ENCODE peak calls at places on chromosome X, in seven cellular contexts. One of them, this sample, is unnamed.
A peak's percentile ranks its signal among the peaks of the same experiment; 100 is the strongest.

GRCh38 chrX:124529786-124530185 is 183.4 kb downstream of the SH2D1A start:
- DNase-seq in glomerular endothelial cell: no peak
- DNase-seq in neural crest cell: no peak
- DNase-seq in substantia nigra: no peak
- DNase-seq in fibroblast of gingiva: no peak
- DNase-seq in HT1080: no peak
- DNase-seq in NCI-H1417 treated with DMSO at 0.1 percent for 48 hours: no peak
- DNase-seq in this sample: no peak

GRCh38 chrX:146907391-146908240 is 93.1 kb upstream of the CXorf51A start:
- DNase-seq in glomerular endothelial cell: no peak
- DNase-seq in neural crest cell: no peak
- DNase-seq in substantia nigra: no peak
- DNase-seq in fibroblast of gingiva: no peak
- DNase-seq in HT1080: peak; percentile 56
- DNase-seq in NCI-H1417 treated with DMSO at 0.1 percent for 48 hours: no peak
- DNase-seq in this sample: no peak

GRCh38 chrX:64536740-64537139 is 141.5 kb upstream of the MTMR8 start:
- DNase-seq in glomerular endothelial cell: no peak
- DNase-seq in neural crest cell: no peak
- DNase-seq in substantia nigra: no peak
- DNase-seq in fibroblast of gingiva: no peak
- DNase-seq in HT1080: peak; percentile 5
- DNase-seq in NCI-H1417 treated with DMSO at 0.1 percent for 48 hours: no peak
- DNase-seq in this sample: no peak

GRCh38 chrX:38225093-38225492 is 4.4 kb upstream of the SRPX start:
- DNase-seq in glomerular endothelial cell: no peak
- DNase-seq in neural crest cell: no peak
- DNase-seq in substantia nigra: no peak
- DNase-seq in fibroblast of gingiva: no peak
- DNase-seq in HT1080: peak; percentile 67
- DNase-seq in NCI-H1417 treated with DMSO at 0.1 percent for 48 hours: no peak
- DNase-seq in this sample: no peak

GRCh38 chrX:31580726-31581125 is 508.9 kb upstream of the FTHL17 start:
- DNase-seq in glomerular endothelial cell: no peak
- DNase-seq in neural crest cell: no peak
- DNase-seq in substantia nigra: no peak
- DNase-seq in fibroblast of gingiva: peak; percentile 3
- DNase-seq in HT1080: peak; percentile 67
- DNase-seq in NCI-H1417 treated with DMSO at 0.1 percent for 48 hours: no peak
- DNase-seq in this sample: no peak

GRCh38 chrX:21319323-21319722 is 54.9 kb upstream of the CNKSR2 start:
- DNase-seq in glomerular endothelial cell: no peak
- DNase-seq in neural crest cell: no peak
- DNase-seq in substantia nigra: no peak
- DNase-seq in fibroblast of gingiva: no peak
- DNase-seq in HT1080: no peak
- DNase-seq in NCI-H1417 treated with DMSO at 0.1 percent for 48 hours: no peak
- DNase-seq in this sample: no peak

GRCh38 chrX:103304705-103305104 is 6.1 kb downstream of the BEX2 start:
- DNase-seq in glomerular endothelial cell: no peak
- DNase-seq in neural crest cell: no peak
- DNase-seq in substantia nigra: no peak
- DNase-seq in fibroblast of gingiva: no peak
- DNase-seq in HT1080: no peak
- DNase-seq in NCI-H1417 treated with DMSO at 0.1 percent for 48 hours: no peak
- DNase-seq in this sample: no peak

GRCh38 chrX:10130354-10130753 is 26.4 kb upstream of the CLCN4 start:
- DNase-seq in glomerular endothelial cell: no peak
- DNase-seq in neural crest cell: no peak
- DNase-seq in substantia nigra: no peak
- DNase-seq in fibroblast of gingiva: no peak
- DNase-seq in HT1080: no peak
- DNase-seq in NCI-H1417 treated with DMSO at 0.1 percent for 48 hours: no peak
- DNase-seq in this sample: no peak

GRCh38 chrX:150833454-150834056 is 64.9 kb downstream of the CD99L2 start:
- DNase-seq in glomerular endothelial cell: no peak
- DNase-seq in neural crest cell: no peak
- DNase-seq in substantia nigra: no peak
- DNase-seq in fibroblast of gingiva: no peak
- DNase-seq in HT1080: no peak
- DNase-seq in NCI-H1417 treated with DMSO at 0.1 percent for 48 hours: no peak
- DNase-seq in this sample: no peak

GRCh38 chrX:43953218-43953617 is 20.0 kb downstream of the NDP start:
- DNase-seq in glomerular endothelial cell: no peak
- DNase-seq in neural crest cell: no peak
- DNase-seq in substantia nigra: no peak
- DNase-seq in fibroblast of gingiva: no peak
- DNase-seq in HT1080: peak; percentile 15
- DNase-seq in NCI-H1417 treated with DMSO at 0.1 percent for 48 hours: no peak
- DNase-seq in this sample: no peak

GRCh38 chrX:1035206-1035605 is 177.2 kb downstream of the CRLF2 start:
- DNase-seq in glomerular endothelial cell: no peak
- DNase-seq in neural crest cell: no peak
- DNase-seq in substantia nigra: no peak
- DNase-seq in fibroblast of gingiva: no peak
- DNase-seq in HT1080: no peak
- DNase-seq in NCI-H1417 treated with DMSO at 0.1 percent for 48 hours: no peak
- DNase-seq in this sample: no peak

GRCh38 chrX:153507484-153508178 is 9.8 kb upstream of the ATP2B3 start:
- DNase-seq in glomerular endothelial cell: no peak
- DNase-seq in neural crest cell: peak; percentile 80
- DNase-seq in substantia nigra: peak; percentile 15
- DNase-seq in fibroblast of gingiva: peak; percentile 50
- DNase-seq in HT1080: peak; percentile 64
- DNase-seq in NCI-H1417 treated with DMSO at 0.1 percent for 48 hours: no peak
- DNase-seq in this sample: peak; percentile 93

GRCh38 chrX:68878977-68879376 is 50.2 kb downstream of the EFNB1 start:
- DNase-seq in glomerular endothelial cell: no peak
- DNase-seq in neural crest cell: no peak
- DNase-seq in substantia nigra: no peak
- DNase-seq in fibroblast of gingiva: no peak
- DNase-seq in HT1080: no peak
- DNase-seq in NCI-H1417 treated with DMSO at 0.1 percent for 48 hours: no peak
- DNase-seq in this sample: no peak

GRCh38 chrX:153226344-153227190 is 47.5 kb downstream of the MAGEA1 start:
- DNase-seq in glomerular endothelial cell: no peak
- DNase-seq in neural crest cell: peak; percentile 75
- DNase-seq in substantia nigra: no peak
- DNase-seq in fibroblast of gingiva: no peak
- DNase-seq in HT1080: peak; percentile 57
- DNase-seq in NCI-H1417 treated with DMSO at 0.1 percent for 48 hours: no peak
- DNase-seq in this sample: peak; percentile 10

GRCh38 chrX:74421181-74422028 is at the start of gene SLC16A2:
- DNase-seq in glomerular endothelial cell: no peak
- DNase-seq in neural crest cell: peak; percentile 47
- DNase-seq in substantia nigra: peak; percentile 3
- DNase-seq in fibroblast of gingiva: peak; percentile 91
- DNase-seq in HT1080: peak; percentile 69
- DNase-seq in NCI-H1417 treated with DMSO at 0.1 percent for 48 hours: no peak
- DNase-seq in this sample: peak; percentile 85

GRCh38 chrX:135308345-135308855 is 880 bp upstream of the ETDC start:
- DNase-seq in glomerular endothelial cell: no peak
- DNase-seq in neural crest cell: no peak
- DNase-seq in substantia nigra: no peak
- DNase-seq in fibroblast of gingiva: no peak
- DNase-seq in HT1080: no peak
- DNase-seq in NCI-H1417 treated with DMSO at 0.1 percent for 48 hours: no peak
- DNase-seq in this sample: no peak

GRCh38 chrX:71315917-71316316 is 14.4 kb downstream of the ITGB1BP2 start:
- DNase-seq in glomerular endothelial cell: no peak
- DNase-seq in neural crest cell: no peak
- DNase-seq in substantia nigra: no peak
- DNase-seq in fibroblast of gingiva: peak; percentile 55
- DNase-seq in HT1080: peak; percentile 4
- DNase-seq in NCI-H1417 treated with DMSO at 0.1 percent for 48 hours: no peak
- DNase-seq in this sample: no peak

GRCh38 chrX:153765138-153766079 is 1.4 kb downstream of the PLXNB3 start:
- DNase-seq in glomerular endothelial cell: no peak
- DNase-seq in neural crest cell: peak; percentile 30
- DNase-seq in substantia nigra: peak; percentile 76
- DNase-seq in fibroblast of gingiva: no peak
- DNase-seq in HT1080: peak; percentile 23
- DNase-seq in NCI-H1417 treated with DMSO at 0.1 percent for 48 hours: no peak
- DNase-seq in this sample: peak; percentile 12

GRCh38 chrX:48498374-48498809 is 10.4 kb upstream of the PORCN start:
- DNase-seq in glomerular endothelial cell: no peak
- DNase-seq in neural crest cell: no peak
- DNase-seq in substantia nigra: no peak
- DNase-seq in fibroblast of gingiva: peak; percentile 32
- DNase-seq in HT1080: peak; percentile 95
- DNase-seq in NCI-H1417 treated with DMSO at 0.1 percent for 48 hours: no peak
- DNase-seq in this sample: no peak

GRCh38 chrX:39438603-39439602 is 637.6 kb downstream of the MID1IP1 start:
- DNase-seq in glomerular endothelial cell: no peak
- DNase-seq in neural crest cell: no peak
- DNase-seq in substantia nigra: no peak
- DNase-seq in fibroblast of gingiva: no peak
- DNase-seq in HT1080: no peak
- DNase-seq in NCI-H1417 treated with DMSO at 0.1 percent for 48 hours: no peak
- DNase-seq in this sample: peak; percentile 52

GRCh38 chrX:40496728-40497127 is 84.0 kb upstream of the ATP6AP2 start:
- DNase-seq in glomerular endothelial cell: no peak
- DNase-seq in neural crest cell: no peak
- DNase-seq in substantia nigra: no peak
- DNase-seq in fibroblast of gingiva: peak; percentile 1
- DNase-seq in HT1080: no peak
- DNase-seq in NCI-H1417 treated with DMSO at 0.1 percent for 48 hours: no peak
- DNase-seq in this sample: no peak

GRCh38 chrX:39242187-39242586 is 440.9 kb downstream of the MID1IP1 start:
- DNase-seq in glomerular endothelial cell: peak; percentile 3
- DNase-seq in neural crest cell: no peak
- DNase-seq in substantia nigra: no peak
- DNase-seq in fibroblast of gingiva: no peak
- DNase-seq in HT1080: peak; percentile 1
- DNase-seq in NCI-H1417 treated with DMSO at 0.1 percent for 48 hours: peak; percentile 54
- DNase-seq in this sample: peak; percentile 45

This sample was measured in WERI-Rb-1.